ENCODE peak calls at places on chromosomes 12 and 14, in ten cellular contexts. One of them, this sample, is unnamed.
A peak's percentile ranks its signal among the peaks of the same experiment; 100 is the strongest.

GRCh38 chr12:56628671-56629458 is 1.3 kb downstream of the BAZ2A start:
- DNase-seq in fibroblast of lung: peak; percentile 77
- DNase-seq in mucosa of descending colon: peak; percentile 85
- DNase-seq in PC-3: peak; percentile 30
- DNase-seq in upper lobe of right lung: peak; percentile 82
- DNase-seq in SK-N-SH: peak; percentile 72
- DNase-seq in esophagus squamous epithelium: no peak
- DNase-seq in AG10803: peak; percentile 75
- DNase-seq in cardiac muscle cell: peak; percentile 73
- DNase-seq in endothelial cell of umbilical vein: peak; percentile 80
- DNase-seq in this sample: peak; percentile 83

GRCh38 chr12:44148936-44149335 is 313.1 kb downstream of the TMEM117 start:
- DNase-seq in fibroblast of lung: no peak
- DNase-seq in mucosa of descending colon: no peak
- DNase-seq in PC-3: no peak
- DNase-seq in upper lobe of right lung: no peak
- DNase-seq in SK-N-SH: no peak
- DNase-seq in esophagus squamous epithelium: no peak
- DNase-seq in AG10803: no peak
- DNase-seq in cardiac muscle cell: no peak
- DNase-seq in endothelial cell of umbilical vein: no peak
- DNase-seq in this sample: no peak

GRCh38 chr12:49518914-49519573 is 19.8 kb upstream of the KCNH3 start:
- DNase-seq in fibroblast of lung: peak; percentile 53
- DNase-seq in mucosa of descending colon: no peak
- DNase-seq in PC-3: peak; percentile 23
- DNase-seq in upper lobe of right lung: no peak
- DNase-seq in SK-N-SH: no peak
- DNase-seq in esophagus squamous epithelium: no peak
- DNase-seq in AG10803: no peak
- DNase-seq in cardiac muscle cell: peak; percentile 56
- DNase-seq in endothelial cell of umbilical vein: peak; percentile 73
- DNase-seq in this sample: peak; percentile 56

GRCh38 chr14:56334458-56334857 is 216.2 kb downstream of the PELI2 start:
- DNase-seq in fibroblast of lung: peak; percentile 28
- DNase-seq in mucosa of descending colon: no peak
- DNase-seq in PC-3: no peak
- DNase-seq in upper lobe of right lung: no peak
- DNase-seq in SK-N-SH: no peak
- DNase-seq in esophagus squamous epithelium: no peak
- DNase-seq in AG10803: no peak
- DNase-seq in cardiac muscle cell: no peak
- DNase-seq in endothelial cell of umbilical vein: peak; percentile 60
- DNase-seq in this sample: peak; percentile 39

GRCh38 chr12:73656375-73656774 is 881.3 kb upstream of the ATXN7L3B start:
- DNase-seq in fibroblast of lung: no peak
- DNase-seq in mucosa of descending colon: no peak
- DNase-seq in PC-3: peak; percentile 12
- DNase-seq in upper lobe of right lung: no peak
- DNase-seq in SK-N-SH: no peak
- DNase-seq in esophagus squamous epithelium: no peak
- DNase-seq in AG10803: no peak
- DNase-seq in cardiac muscle cell: no peak
- DNase-seq in endothelial cell of umbilical vein: no peak
- DNase-seq in this sample: no peak

GRCh38 chr12:28543021-28543890 is 353.0 kb downstream of the CCDC91 start:
- DNase-seq in fibroblast of lung: peak; percentile 17
- DNase-seq in mucosa of descending colon: no peak
- DNase-seq in PC-3: no peak
- DNase-seq in upper lobe of right lung: no peak
- DNase-seq in SK-N-SH: no peak
- DNase-seq in esophagus squamous epithelium: no peak
- DNase-seq in AG10803: no peak
- DNase-seq in cardiac muscle cell: peak; percentile 15
- DNase-seq in endothelial cell of umbilical vein: no peak
- DNase-seq in this sample: peak; percentile 88

GRCh38 chr14:52901357-52901980 is 49.4 kb downstream of the FERMT2 start:
- DNase-seq in fibroblast of lung: no peak
- DNase-seq in mucosa of descending colon: no peak
- DNase-seq in PC-3: no peak
- DNase-seq in upper lobe of right lung: no peak
- DNase-seq in SK-N-SH: no peak
- DNase-seq in esophagus squamous epithelium: no peak
- DNase-seq in AG10803: no peak
- DNase-seq in cardiac muscle cell: no peak
- DNase-seq in endothelial cell of umbilical vein: no peak
- DNase-seq in this sample: no peak

GRCh38 chr12:42932937-42933336 is 343.4 kb upstream of the PRICKLE1 start:
- DNase-seq in fibroblast of lung: no peak
- DNase-seq in mucosa of descending colon: no peak
- DNase-seq in PC-3: no peak
- DNase-seq in upper lobe of right lung: no peak
- DNase-seq in SK-N-SH: no peak
- DNase-seq in esophagus squamous epithelium: no peak
- DNase-seq in AG10803: no peak
- DNase-seq in cardiac muscle cell: no peak
- DNase-seq in endothelial cell of umbilical vein: no peak
- DNase-seq in this sample: no peak

GRCh38 chr12:132311201-132311915 is 18.0 kb downstream of the GALNT9 start:
- DNase-seq in fibroblast of lung: no peak
- DNase-seq in mucosa of descending colon: peak; percentile 45
- DNase-seq in PC-3: no peak
- DNase-seq in upper lobe of right lung: no peak
- DNase-seq in SK-N-SH: no peak
- DNase-seq in esophagus squamous epithelium: no peak
- DNase-seq in AG10803: no peak
- DNase-seq in cardiac muscle cell: no peak
- DNase-seq in endothelial cell of umbilical vein: no peak
- DNase-seq in this sample: no peak

DNA sequence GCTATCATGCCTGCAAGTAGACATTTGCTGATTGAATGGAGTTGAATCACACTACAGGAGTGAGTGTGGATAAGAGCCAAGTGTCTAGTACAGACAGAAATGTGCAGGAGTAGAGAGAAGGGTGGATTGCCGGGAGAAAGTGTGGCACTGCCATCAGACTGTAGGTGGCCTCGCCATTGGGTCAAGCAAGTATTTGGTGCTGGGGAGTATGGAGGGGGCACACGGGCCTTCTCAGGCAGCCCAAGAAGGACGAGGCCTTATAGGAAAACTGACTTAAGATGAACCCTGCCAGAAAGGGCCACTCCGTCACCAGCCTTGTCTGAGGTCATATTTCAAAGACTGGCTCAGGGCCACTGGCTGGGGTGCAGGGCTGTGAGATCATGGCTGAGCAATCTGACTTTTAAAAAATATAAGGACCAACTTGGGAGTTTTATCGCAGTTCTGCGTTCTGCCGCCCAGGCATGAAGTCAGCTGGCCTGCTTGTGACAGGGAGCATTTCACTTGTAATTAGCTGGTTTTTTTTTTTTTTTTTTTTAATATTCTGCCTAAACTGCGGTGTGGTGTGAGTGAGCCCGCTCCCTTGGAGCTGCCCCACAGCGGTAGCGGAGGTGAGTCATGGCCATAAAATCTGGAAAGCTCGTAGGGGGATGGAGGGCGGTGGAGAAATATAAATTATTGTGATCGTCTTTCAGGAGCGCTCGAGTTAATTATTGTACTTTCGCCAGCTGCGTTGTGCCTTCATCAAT is 231.7 kb downstream of the C12orf75 start:
- DNase-seq in fibroblast of lung: peak; percentile 91
- DNase-seq in mucosa of descending colon: peak; percentile 47
- DNase-seq in PC-3: peak; percentile 96
- DNase-seq in upper lobe of right lung: no peak
- DNase-seq in SK-N-SH: no peak
- DNase-seq in esophagus squamous epithelium: no peak
- DNase-seq in AG10803: peak; percentile 91
- DNase-seq in cardiac muscle cell: peak; percentile 85
- DNase-seq in endothelial cell of umbilical vein: peak; percentile 39
- DNase-seq in this sample: peak; percentile 75
- TF ChIP-seq CTCF in fibroblast of lung: peak; percentile 18
- TF ChIP-seq CTCF in mucosa of descending colon: no peak
- TF ChIP-seq CTCF in PC-3: peak; percentile 14
- TF ChIP-seq CTCF in upper lobe of right lung: no peak
- TF ChIP-seq CTCF in SK-N-SH: peak; percentile 17
- TF ChIP-seq CTCF in esophagus squamous epithelium: no peak
- TF ChIP-seq CTCF in AG10803: no peak
- TF ChIP-seq CTCF in cardiac muscle cell: no peak
- TF ChIP-seq CTCF in endothelial cell of umbilical vein: no peak
- TF ChIP-seq CTCF in this sample: peak; percentile 16

DNA sequence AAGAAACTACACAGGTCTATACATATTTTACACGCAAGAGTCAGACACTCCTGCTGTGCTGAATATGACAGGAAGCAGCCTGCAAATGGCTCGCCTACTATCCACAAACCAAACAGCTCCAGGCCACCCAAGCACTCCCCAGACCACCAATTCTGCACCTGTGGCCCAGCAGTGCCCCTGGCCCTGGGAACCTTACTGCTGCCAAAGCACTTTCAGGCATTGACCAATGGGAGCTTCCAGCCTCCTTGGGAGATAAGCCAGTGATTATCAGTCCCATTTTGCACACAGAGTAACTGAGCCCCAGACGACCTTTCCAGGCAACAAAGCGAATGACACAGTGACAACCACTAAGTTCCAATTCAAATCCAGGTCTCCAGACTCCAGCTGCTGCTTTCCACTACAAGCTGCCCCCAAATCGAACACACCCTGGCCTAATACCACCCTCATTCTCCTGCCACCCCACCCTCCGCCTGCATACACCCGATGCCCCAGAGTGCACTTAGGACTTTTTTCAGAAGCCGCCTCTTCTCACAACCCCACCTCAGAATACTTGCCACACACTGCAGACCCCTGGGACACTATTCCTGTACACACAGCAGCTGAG is 126.2 kb upstream of the PRMT8 start:
- DNase-seq in fibroblast of lung: no peak
- DNase-seq in mucosa of descending colon: no peak
- DNase-seq in PC-3: no peak
- DNase-seq in upper lobe of right lung: no peak
- DNase-seq in SK-N-SH: no peak
- DNase-seq in esophagus squamous epithelium: no peak
- DNase-seq in AG10803: no peak
- DNase-seq in cardiac muscle cell: no peak
- DNase-seq in endothelial cell of umbilical vein: no peak
- DNase-seq in this sample: no peak
- H3K4me3 ChIP-seq in fibroblast of lung: no peak overlapping the region
- H3K4me3 ChIP-seq in mucosa of descending colon: no peak overlapping the region
- H3K4me3 ChIP-seq in PC-3: peak overlapping the region; percentile 66
- H3K4me3 ChIP-seq in upper lobe of right lung: no peak overlapping the region
- H3K4me3 ChIP-seq in SK-N-SH: no peak overlapping the region
- H3K4me3 ChIP-seq in esophagus squamous epithelium: no peak overlapping the region
- H3K4me3 ChIP-seq in AG10803: no peak overlapping the region
- H3K4me3 ChIP-seq in cardiac muscle cell: no peak overlapping the region
- H3K4me3 ChIP-seq in endothelial cell of umbilical vein: no peak overlapping the region
- H3K4me3 ChIP-seq in this sample: no peak overlapping the region

DNA sequence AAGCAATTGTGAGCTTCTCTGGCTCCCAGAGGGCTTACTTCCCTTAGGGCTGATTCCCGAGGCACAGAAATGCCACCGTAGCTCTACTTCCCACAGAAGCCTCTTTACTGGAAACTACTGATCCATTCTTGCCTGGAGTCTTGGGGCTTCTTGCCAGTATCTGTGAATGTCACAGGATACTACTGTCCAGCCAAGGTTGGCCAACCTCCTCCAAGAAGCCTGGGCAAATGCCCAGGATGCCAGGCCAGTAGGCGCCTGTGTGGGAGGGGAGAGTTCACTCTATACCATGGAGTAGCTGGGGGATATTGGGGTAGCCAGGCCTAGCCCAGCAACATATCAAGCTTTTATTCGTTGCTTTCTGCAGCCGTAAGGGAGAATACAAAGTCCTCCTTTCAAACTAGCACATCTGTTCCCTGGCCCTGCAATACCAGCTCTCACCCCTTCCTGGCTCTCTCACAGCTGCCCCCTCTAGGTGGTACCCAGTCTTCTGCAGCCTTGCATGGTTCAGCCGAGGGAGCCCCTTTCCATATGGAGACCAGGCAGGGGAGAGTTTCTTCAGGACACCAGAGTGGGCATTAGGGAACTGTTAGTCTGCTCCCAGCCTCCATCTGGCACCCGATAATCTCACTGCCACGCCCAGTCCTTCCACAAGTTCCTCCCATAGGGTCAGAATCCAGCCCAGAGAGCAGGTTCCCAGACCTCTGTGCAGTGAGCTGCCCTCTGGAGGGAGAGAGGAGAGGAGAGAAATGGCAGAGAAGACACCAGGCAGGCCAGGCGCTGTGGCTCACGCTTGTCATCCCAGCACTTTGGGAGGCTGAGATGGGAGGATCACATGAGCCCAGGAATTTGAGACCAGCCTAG is 24.3 kb upstream of the PLEK2 start:
- DNase-seq in fibroblast of lung: no peak
- DNase-seq in mucosa of descending colon: no peak
- DNase-seq in PC-3: no peak
- DNase-seq in upper lobe of right lung: no peak
- DNase-seq in SK-N-SH: no peak
- DNase-seq in esophagus squamous epithelium: no peak
- DNase-seq in AG10803: no peak
- DNase-seq in cardiac muscle cell: no peak
- DNase-seq in endothelial cell of umbilical vein: no peak
- DNase-seq in this sample: no peak
- TF ChIP-seq CTCF in fibroblast of lung: no peak
- TF ChIP-seq CTCF in mucosa of descending colon: no peak
- TF ChIP-seq CTCF in PC-3: no peak
- TF ChIP-seq CTCF in upper lobe of right lung: no peak
- TF ChIP-seq CTCF in SK-N-SH: no peak
- TF ChIP-seq CTCF in esophagus squamous epithelium: no peak
- TF ChIP-seq CTCF in AG10803: no peak
- TF ChIP-seq CTCF in cardiac muscle cell: no peak
- TF ChIP-seq CTCF in endothelial cell of umbilical vein: no peak
- TF ChIP-seq CTCF in this sample: no peak

DNA sequence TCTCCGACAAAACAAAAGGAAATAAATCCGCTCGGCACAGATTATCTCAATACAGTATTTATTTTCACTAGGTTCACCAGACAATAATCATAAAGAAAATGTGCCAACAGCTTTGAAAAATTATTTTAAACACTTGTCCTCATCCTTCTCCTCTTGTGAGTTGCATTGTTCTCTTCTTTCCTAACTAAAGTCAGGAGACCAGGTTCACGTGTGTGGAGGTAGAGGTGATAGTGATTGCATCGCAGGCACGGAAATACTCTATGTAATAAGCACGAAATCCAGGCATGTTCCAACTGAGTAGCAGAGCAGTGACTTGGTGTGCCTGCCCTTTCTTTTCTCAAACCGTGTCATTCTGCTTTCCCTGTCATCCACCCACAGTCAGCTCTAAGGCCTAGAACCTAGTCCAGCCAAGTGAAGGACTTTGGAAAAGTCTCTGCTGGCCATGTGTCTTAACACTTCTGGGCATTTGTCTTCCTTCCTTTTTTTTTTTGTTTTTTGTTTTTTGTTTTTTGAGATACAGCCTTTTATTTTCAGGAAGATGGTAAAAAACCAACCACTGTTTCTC is 939 bp upstream of the SEL1L start:
- DNase-seq in fibroblast of lung: no peak
- DNase-seq in mucosa of descending colon: no peak
- DNase-seq in PC-3: no peak
- DNase-seq in upper lobe of right lung: no peak
- DNase-seq in SK-N-SH: no peak
- DNase-seq in esophagus squamous epithelium: no peak
- DNase-seq in AG10803: no peak
- DNase-seq in cardiac muscle cell: no peak
- DNase-seq in endothelial cell of umbilical vein: no peak
- DNase-seq in this sample: no peak
- H3K4me3 ChIP-seq in fibroblast of lung: no peak overlapping the region
- H3K4me3 ChIP-seq in mucosa of descending colon: no peak overlapping the region
- H3K4me3 ChIP-seq in PC-3: peak overlapping the region; percentile 48
- H3K4me3 ChIP-seq in upper lobe of right lung: no peak overlapping the region
- H3K4me3 ChIP-seq in SK-N-SH: no peak overlapping the region
- H3K4me3 ChIP-seq in esophagus squamous epithelium: no peak overlapping the region
- H3K4me3 ChIP-seq in AG10803: no peak overlapping the region
- H3K4me3 ChIP-seq in cardiac muscle cell: no peak overlapping the region
- H3K4me3 ChIP-seq in endothelial cell of umbilical vein: no peak overlapping the region
- H3K4me3 ChIP-seq in this sample: no peak overlapping the region

This sample was measured in fibroblast of villous mesenchyme.